ENCODE peak calls at places on chromosomes 3 and 15, in five cellular contexts. One of them, this sample, is unnamed.

GRCh38 chr15:55250951-55251350 is 38.7 kb downstream of the RAB27A start:
- DNase-seq in tibial artery: no peak
- DNase-seq in heart right ventricle: no peak
- DNase-seq in brain microvascular endothelial cell: no peak
- DNase-seq in endothelial cell: no peak
- DNase-seq in this sample: no peak

GRCh38 chr3:133572158-133573053 is 1.1 kb upstream of the CDV3 start:
- DNase-seq in tibial artery: no peak
- DNase-seq in heart right ventricle: no peak
- DNase-seq in brain microvascular endothelial cell: no peak
- DNase-seq in endothelial cell: no peak
- DNase-seq in this sample: no peak

GRCh38 chr3:196502775-196503181 is 790 bp downstream of the RNF168 start:
- DNase-seq in tibial artery: peak; percentile 54
- DNase-seq in heart right ventricle: peak; percentile 39
- DNase-seq in brain microvascular endothelial cell: peak; percentile 83
- DNase-seq in endothelial cell: peak; percentile 48
- DNase-seq in this sample: peak; percentile 44

GRCh38 chr3:196197524-196197923 is 13.7 kb downstream of the ZDHHC19 start:
- DNase-seq in tibial artery: no peak
- DNase-seq in heart right ventricle: no peak
- DNase-seq in brain microvascular endothelial cell: no peak
- DNase-seq in endothelial cell: no peak
- DNase-seq in this sample: no peak

GRCh38 chr15:95998935-95999334 is 331.6 kb upstream of the NR2F2 start:
- DNase-seq in tibial artery: no peak
- DNase-seq in heart right ventricle: no peak
- DNase-seq in brain microvascular endothelial cell: no peak
- DNase-seq in endothelial cell: no peak
- DNase-seq in this sample: no peak

GRCh38 chr3:66080167-66080566 is 41.4 kb upstream of the MAGI1 start:
- DNase-seq in tibial artery: no peak
- DNase-seq in heart right ventricle: no peak
- DNase-seq in brain microvascular endothelial cell: no peak
- DNase-seq in endothelial cell: no peak
- DNase-seq in this sample: no peak

GRCh38 chr3:53938645-53939044 is 47.0 kb upstream of the SELENOK start:
- DNase-seq in tibial artery: no peak
- DNase-seq in heart right ventricle: no peak
- DNase-seq in brain microvascular endothelial cell: peak; percentile 52
- DNase-seq in endothelial cell: peak; percentile 57
- DNase-seq in this sample: no peak

GRCh38 chr3:10600159-10601125 is 95.1 kb upstream of the ATP2B2 start:
- DNase-seq in tibial artery: no peak
- DNase-seq in heart right ventricle: no peak
- DNase-seq in brain microvascular endothelial cell: no peak
- DNase-seq in endothelial cell: no peak
- DNase-seq in this sample: no peak

GRCh38 chr3:73813291-73813977 is 188.7 kb upstream of the PDZRN3 start:
- DNase-seq in tibial artery: no peak
- DNase-seq in heart right ventricle: no peak
- DNase-seq in brain microvascular endothelial cell: peak; percentile 5
- DNase-seq in endothelial cell: no peak
- DNase-seq in this sample: no peak

DNA sequence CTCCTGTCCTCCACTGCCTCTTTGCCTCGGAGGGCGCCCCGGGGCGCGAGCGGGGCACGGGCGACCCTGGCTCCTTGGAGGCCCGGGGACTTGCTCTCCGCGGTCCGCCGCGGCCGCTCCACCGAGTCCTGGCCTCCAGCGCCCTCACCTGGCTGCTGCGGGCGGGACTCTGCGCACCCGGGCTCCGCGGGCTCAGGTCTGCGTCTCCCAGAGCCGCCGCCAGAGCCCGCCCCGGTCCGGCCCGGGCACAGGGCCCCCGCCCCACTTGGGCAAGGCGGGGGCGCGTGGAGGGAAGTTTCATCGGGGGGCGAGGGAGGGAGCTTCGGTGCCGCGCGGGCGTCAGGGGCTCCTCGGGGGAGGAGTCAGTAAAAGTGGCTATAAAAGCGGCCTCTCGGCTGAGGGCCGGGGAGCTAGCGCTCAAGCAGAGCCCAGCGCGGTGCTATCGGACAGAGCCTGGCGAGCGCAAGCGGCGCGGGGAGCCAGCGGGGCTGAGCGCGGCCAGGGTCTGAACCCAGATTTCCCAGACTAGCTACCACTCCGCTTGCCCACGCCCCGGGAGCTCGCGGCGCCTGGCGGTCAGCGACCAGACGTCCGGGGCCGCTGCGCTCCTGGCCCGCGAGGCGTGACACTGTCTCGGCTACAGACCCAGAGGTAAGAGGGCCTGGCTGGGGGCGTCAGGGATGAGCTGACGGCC is at the start of gene CEMIP:
- DNase-seq in tibial artery: peak; percentile 45
- DNase-seq in heart right ventricle: peak; percentile 70
- DNase-seq in brain microvascular endothelial cell: peak; percentile 61
- DNase-seq in endothelial cell: peak; percentile 95
- DNase-seq in this sample: peak; percentile 84
- TF ChIP-seq CTCF in tibial artery: peak; percentile 67
- TF ChIP-seq CTCF in heart right ventricle: peak; percentile 71
- TF ChIP-seq CTCF in brain microvascular endothelial cell: peak; percentile 68
- TF ChIP-seq CTCF in endothelial cell: peak; percentile 60
- TF ChIP-seq CTCF in this sample: peak; percentile 82

GRCh38 chr3:114365909-114366308 is 72.1 kb downstream of the TIGIT start:
- DNase-seq in tibial artery: no peak
- DNase-seq in heart right ventricle: no peak
- DNase-seq in brain microvascular endothelial cell: no peak
- DNase-seq in endothelial cell: no peak
- DNase-seq in this sample: no peak

GRCh38 chr3:114374433-114374832 is 80.6 kb downstream of the TIGIT start:
- DNase-seq in tibial artery: no peak
- DNase-seq in heart right ventricle: no peak
- DNase-seq in brain microvascular endothelial cell: no peak
- DNase-seq in endothelial cell: no peak
- DNase-seq in this sample: no peak

GRCh38 chr3:114365268-114365667 is 71.4 kb downstream of the TIGIT start:
- DNase-seq in tibial artery: no peak
- DNase-seq in heart right ventricle: no peak
- DNase-seq in brain microvascular endothelial cell: no peak
- DNase-seq in endothelial cell: no peak
- DNase-seq in this sample: no peak

GRCh38 chr3:114376091-114376490 is 82.3 kb downstream of the TIGIT start:
- DNase-seq in tibial artery: no peak
- DNase-seq in heart right ventricle: no peak
- DNase-seq in brain microvascular endothelial cell: no peak
- DNase-seq in endothelial cell: no peak
- DNase-seq in this sample: no peak

GRCh38 chr3:114370537-114371174 is 76.8 kb downstream of the TIGIT start:
- DNase-seq in tibial artery: no peak
- DNase-seq in heart right ventricle: no peak
- DNase-seq in brain microvascular endothelial cell: no peak
- DNase-seq in endothelial cell: no peak
- DNase-seq in this sample: no peak
- TF ChIP-seq CTCF in tibial artery: no peak
- TF ChIP-seq CTCF in heart right ventricle: no peak
- TF ChIP-seq CTCF in brain microvascular endothelial cell: peak; percentile 41
- TF ChIP-seq CTCF in endothelial cell: peak; percentile 52
- TF ChIP-seq CTCF in this sample: peak; percentile 3

GRCh38 chr3:51498871-51499790 is 684 bp downstream of the DCAF1 start:
- DNase-seq in tibial artery: peak; percentile 96
- DNase-seq in heart right ventricle: peak; percentile 93
- DNase-seq in brain microvascular endothelial cell: peak; percentile 90
- DNase-seq in endothelial cell: peak; percentile 91
- DNase-seq in this sample: peak; percentile 93
- TF ChIP-seq CTCF in tibial artery: no peak
- TF ChIP-seq CTCF in heart right ventricle: no peak
- TF ChIP-seq CTCF in brain microvascular endothelial cell: no peak
- TF ChIP-seq CTCF in endothelial cell: no peak
- TF ChIP-seq CTCF in this sample: no peak

GRCh38 chr3:116337229-116337628 is 108.1 kb downstream of the LSAMP start:
- DNase-seq in tibial artery: no peak
- DNase-seq in heart right ventricle: no peak
- DNase-seq in brain microvascular endothelial cell: no peak
- DNase-seq in endothelial cell: no peak
- DNase-seq in this sample: no peak
- TF ChIP-seq CTCF in tibial artery: no peak
- TF ChIP-seq CTCF in heart right ventricle: no peak
- TF ChIP-seq CTCF in brain microvascular endothelial cell: peak; percentile 13
- TF ChIP-seq CTCF in endothelial cell: no peak
- TF ChIP-seq CTCF in this sample: no peak

GRCh38 chr3:151117044-151117443 is 31.6 kb downstream of the MED12L start:
- DNase-seq in tibial artery: no peak
- DNase-seq in heart right ventricle: no peak
- DNase-seq in brain microvascular endothelial cell: no peak
- DNase-seq in endothelial cell: no peak
- DNase-seq in this sample: no peak
- TF ChIP-seq CTCF in tibial artery: no peak
- TF ChIP-seq CTCF in heart right ventricle: no peak
- TF ChIP-seq CTCF in brain microvascular endothelial cell: no peak
- TF ChIP-seq CTCF in endothelial cell: no peak
- TF ChIP-seq CTCF in this sample: no peak